ENCODE peak calls at places on chromosome 11, in eight cellular contexts. R is colonic mucosa, E is H9, B is fibroblast of mammary gland, Q is body of pancreas, X is pancreas, O is IMR-90, H is fibroblast of lung. T is an unnamed sample.

GRCh38 chr11:9461760-9462134 is 935 bp downstream of the ZNF143 start:
- DNase-seq in R (no peak), E (no peak), B (peak), Q (no peak), X (no peak), O (peak), H (peak), T (no peak)

GRCh38 chr11:20754957-20755356 is 85.6 kb downstream of the NELL1 start:
- DNase-seq in R (no peak), E (peak), B (no peak), Q (no peak), X (no peak), O (no peak), H (no peak), T (no peak)

GRCh38 chr11:11777897-11778296 is 63.9 kb upstream of the USP47 start:
- DNase-seq in R (no peak), E (no peak), B (no peak), Q (no peak), X (no peak), O (no peak), H (no peak), T (no peak)

GRCh38 chr11:16902182-16902581 is 112.0 kb downstream of the PLEKHA7 start:
- DNase-seq in R (no peak), E (no peak), B (no peak), Q (no peak), X (no peak), O (peak), H (peak), T (no peak)

GRCh38 chr11:68313574-68314202 is 1.3 kb downstream of the LRP5 start:
- DNase-seq in R (no peak), E (peak), B (peak), Q (no peak), X (no peak), O (peak), H (peak), T (no peak)

GRCh38 chr11:110712643-110713468 is 619 bp upstream of the ARHGAP20 start:
- DNase-seq in R (peak), E (peak), B (peak), Q (no peak), X (no peak), O (peak), H (peak), T (peak)

GRCh38 chr11:46895821-46896220 is 22.5 kb downstream of the LRP4 start:
- DNase-seq in R (no peak), E (no peak), B (no peak), Q (peak), X (peak), O (no peak), H (peak), T (peak)

GRCh38 chr11:10779086-10779485 is 28.0 kb downstream of the CTR9 start:
- DNase-seq in R (no peak), E (no peak), B (peak), Q (no peak), X (no peak), O (no peak), H (no peak), T (no peak)

GRCh38 chr11:123475478-123475877 is 45.4 kb downstream of the GRAMD1B start:
- DNase-seq in R (no peak), E (no peak), B (peak), Q (no peak), X (no peak), O (peak), H (peak), T (no peak)

GRCh38 chr11:116167706-116168458 is 604.9 kb downstream of the BUD13 start:
- DNase-seq in R (peak), E (no peak), B (no peak), Q (no peak), X (no peak), O (no peak), H (no peak), T (no peak)

GRCh38 chr11:69535928-69536327 is 54.5 kb downstream of the LINC01488 start:
- DNase-seq in R (no peak), E (no peak), B (no peak), Q (no peak), X (no peak), O (no peak), H (no peak), T (no peak)

GRCh38 chr11:61392991-61393595 is 706 bp downstream of the TMEM216 start:
- DNase-seq in R (peak), E (no peak), B (peak), Q (no peak), X (no peak), O (peak), H (peak), T (peak)

GRCh38 chr11:134957540-134958335 is 545.7 kb upstream of the B3GAT1 start:
- DNase-seq in R (no peak), E (no peak), B (no peak), Q (no peak), X (no peak), O (no peak), H (no peak), T (no peak)

GRCh38 chr11:35030716-35031213 is 108.2 kb upstream of the CD44 start:
- DNase-seq in R (no peak), E (no peak), B (peak), Q (no peak), X (no peak), O (peak), H (peak), T (peak)

GRCh38 chr11:25793637-25794036 is 538.3 kb upstream of the ANO3 start:
- DNase-seq in R (no peak), E (no peak), B (no peak), Q (no peak), X (no peak), O (no peak), H (no peak), T (no peak)

GRCh38 chr11:31997955-31998354 is 92.9 kb upstream of the RCN1 start:
- DNase-seq in R (no peak), E (no peak), B (no peak), Q (no peak), X (no peak), O (no peak), H (no peak), T (no peak)

GRCh38 chr11:17827006-17827405 is 92.4 kb downstream of the KCNC1 start:
- DNase-seq in R (no peak), E (no peak), B (no peak), Q (no peak), X (no peak), O (no peak), H (no peak), T (no peak)

GRCh38 chr11:99199336-99199735 is 178.6 kb downstream of the CNTN5 start:
- DNase-seq in R (no peak), E (no peak), B (peak), Q (no peak), X (no peak), O (no peak), H (peak), T (peak)

GRCh38 chr11:130585545-130585944 is 137.1 kb downstream of the ADAMTS15 start:
- DNase-seq in R (no peak), E (no peak), B (peak), Q (no peak), X (no peak), O (no peak), H (peak), T (no peak)

GRCh38 chr11:1906146-1906545 is 13.4 kb upstream of the TNNT3 start:
- DNase-seq in R (no peak), E (no peak), B (no peak), Q (no peak), X (no peak), O (no peak), H (no peak), T (no peak)

GRCh38 chr11:70281114-70281729 is 10.7 kb downstream of the PPFIA1 start:
- DNase-seq in R (no peak), E (no peak), B (peak), Q (no peak), X (no peak), O (peak), H (peak), T (no peak)

GRCh38 chr11:9947231-9947864 is 283.5 kb downstream of the SWAP70 start:
- DNase-seq in R (no peak), E (no peak), B (no peak), Q (no peak), X (no peak), O (no peak), H (no peak), T (no peak)

GRCh38 chr11:29208117-29208516 is 808.7 kb downstream of the KCNA4 start:
- DNase-seq in R (no peak), E (no peak), B (no peak), Q (no peak), X (no peak), O (peak), H (peak), T (no peak)

GRCh38 chr11:36356201-36356600 is 60.1 kb downstream of the PRR5L start:
- DNase-seq in R (peak), E (no peak), B (no peak), Q (no peak), X (no peak), O (no peak), H (peak), T (no peak)

GRCh38 chr11:71124127-71124526 is 128.2 kb downstream of the SHANK2 start:
- DNase-seq in R (no peak), E (no peak), B (no peak), Q (no peak), X (no peak), O (no peak), H (no peak), T (no peak)

GRCh38 chr11:121426476-121427454 is 25.3 kb upstream of the SORL1 start:
- DNase-seq in R (peak), E (peak), B (no peak), Q (no peak), X (no peak), O (no peak), H (no peak), T (peak)

DNA sequence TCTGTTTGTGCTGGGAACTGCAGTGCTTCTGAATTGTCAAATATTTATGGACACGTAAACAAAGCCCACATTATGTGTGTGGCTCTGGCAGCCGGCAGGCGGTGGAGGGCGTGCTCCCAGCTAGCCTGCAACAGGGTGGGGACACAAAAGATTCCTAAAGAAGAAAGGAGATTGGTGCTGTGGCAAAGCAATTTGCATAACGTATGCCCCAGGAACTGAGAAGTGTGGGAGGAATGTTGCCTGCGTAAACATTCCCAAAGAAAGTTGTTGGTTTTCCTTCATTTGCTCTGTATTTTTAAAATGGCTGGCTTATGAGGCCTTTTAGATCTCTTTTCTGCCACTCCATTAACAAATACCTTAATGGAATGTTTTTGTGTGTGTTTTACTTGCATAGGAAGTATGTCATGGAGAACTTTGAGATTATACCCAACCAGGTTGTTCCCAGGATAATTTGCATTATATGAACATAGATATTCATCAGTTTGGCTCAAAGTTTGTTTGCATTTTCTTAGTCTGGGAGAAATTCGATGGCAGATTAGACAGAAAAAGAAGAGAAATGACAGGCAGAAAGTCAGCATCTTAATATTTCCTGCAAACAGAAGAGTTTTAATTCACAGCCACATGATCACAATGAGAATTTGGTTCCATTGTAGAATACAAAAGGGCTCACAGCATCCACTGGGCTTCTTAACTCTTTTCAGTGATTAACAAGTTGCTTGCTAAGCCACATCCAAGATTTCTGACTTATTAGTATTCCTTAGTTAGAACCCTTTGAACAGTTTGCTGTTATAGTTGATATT is 41.8 kb upstream of the DLAT start:
- DNase-seq in R (peak), E (peak), B (no peak), Q (peak), X (peak), O (peak), H (peak), T (peak)
- TF ChIP-seq CTCF in R (no peak), E (peak), B (no peak), Q (peak), X (peak), O (no peak), H (no peak), T (no peak)

GRCh38 chr11:832529-833113 is at the start of gene CD151:
- DNase-seq in R (no peak), E (peak), B (no peak), Q (peak), X (no peak), O (peak), H (peak), T (peak)
- TF ChIP-seq CTCF in R (no peak), E (no peak), B (no peak), Q (no peak), X (no peak), O (no peak), H (no peak), T (no peak)

DNA sequence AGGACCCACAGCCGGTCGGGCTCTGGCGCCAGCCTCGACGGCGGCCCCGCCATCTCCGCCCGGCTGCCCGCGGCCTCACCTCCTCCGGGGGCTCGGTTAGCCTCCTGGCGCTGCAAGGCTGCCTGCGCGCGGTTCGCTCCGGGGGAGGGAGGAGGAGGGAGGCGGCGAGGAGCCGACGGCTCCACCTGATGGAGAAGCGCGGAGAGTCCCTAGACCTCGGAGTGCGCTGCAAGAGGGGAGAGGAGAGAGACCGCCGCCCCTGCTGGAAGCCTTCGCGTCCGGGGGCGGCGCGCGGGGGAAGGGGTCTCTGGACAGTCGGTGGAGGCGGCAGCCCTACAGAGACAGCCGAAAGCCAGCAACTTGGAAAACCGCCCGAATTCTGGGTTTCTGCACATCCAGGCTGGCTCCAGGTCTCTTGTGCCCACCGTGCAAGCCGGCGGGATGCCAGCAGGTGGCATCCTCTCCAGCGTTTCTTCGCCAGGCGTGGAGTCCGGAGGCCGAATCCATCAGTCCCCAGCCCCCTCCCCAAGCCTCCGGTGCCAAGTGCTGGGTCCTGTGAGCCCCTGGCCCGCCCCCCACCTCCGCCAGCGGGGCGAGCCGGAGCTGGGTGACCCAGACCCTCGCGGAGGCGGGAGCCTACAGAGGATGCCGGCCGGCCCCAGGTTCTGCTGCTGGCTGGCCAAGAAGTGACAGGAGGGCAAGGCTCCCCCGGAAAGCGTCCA is 2.9 kb upstream of the KIRREL3 start:
- DNase-seq in R (peak), E (peak), B (no peak), Q (no peak), X (peak), O (peak), H (peak), T (no peak)
- TF ChIP-seq CTCF in R (peak), E (peak), B (peak), Q (peak), X (peak), O (peak), H (peak), T (no peak)

GRCh38 chr11:120324932-120325810 is at the start of gene TLCD5:
- DNase-seq in R (no peak), E (peak), B (peak), Q (peak), X (peak), O (peak), H (peak), T (peak)
- TF ChIP-seq CTCF in R (no peak), E (peak), B (no peak), Q (no peak), X (no peak), O (peak), H (no peak), T (no peak)

GRCh38 chr11:78961186-78961782 is 386.6 kb upstream of the NARS2 start:
- DNase-seq in R (peak), E (peak), B (peak), Q (peak), X (no peak), O (peak), H (peak), T (peak)
- TF ChIP-seq CTCF in R (peak), E (peak), B (peak), Q (peak), X (peak), O (peak), H (peak), T (peak)

GRCh38 chr11:64181506-64182411 is 4.2 kb upstream of the STIP1 start:
- DNase-seq in R (peak), E (peak), B (peak), Q (peak), X (peak), O (peak), H (peak), T (peak)

GRCh38 chr11:64180871-64181270 is 5.1 kb upstream of the STIP1 start:
- DNase-seq in R (no peak), E (no peak), B (no peak), Q (no peak), X (no peak), O (no peak), H (no peak), T (no peak)

GRCh38 chr11:64183890-64184289 is 2.1 kb upstream of the STIP1 start:
- DNase-seq in R (no peak), E (no peak), B (no peak), Q (no peak), X (no peak), O (no peak), H (no peak), T (no peak)

GRCh38 chr11:64186205-64187165 is 514 bp downstream of the STIP1 start:
- DNase-seq in R (peak), E (no peak), B (no peak), Q (no peak), X (no peak), O (peak), H (peak), T (peak)

DNA sequence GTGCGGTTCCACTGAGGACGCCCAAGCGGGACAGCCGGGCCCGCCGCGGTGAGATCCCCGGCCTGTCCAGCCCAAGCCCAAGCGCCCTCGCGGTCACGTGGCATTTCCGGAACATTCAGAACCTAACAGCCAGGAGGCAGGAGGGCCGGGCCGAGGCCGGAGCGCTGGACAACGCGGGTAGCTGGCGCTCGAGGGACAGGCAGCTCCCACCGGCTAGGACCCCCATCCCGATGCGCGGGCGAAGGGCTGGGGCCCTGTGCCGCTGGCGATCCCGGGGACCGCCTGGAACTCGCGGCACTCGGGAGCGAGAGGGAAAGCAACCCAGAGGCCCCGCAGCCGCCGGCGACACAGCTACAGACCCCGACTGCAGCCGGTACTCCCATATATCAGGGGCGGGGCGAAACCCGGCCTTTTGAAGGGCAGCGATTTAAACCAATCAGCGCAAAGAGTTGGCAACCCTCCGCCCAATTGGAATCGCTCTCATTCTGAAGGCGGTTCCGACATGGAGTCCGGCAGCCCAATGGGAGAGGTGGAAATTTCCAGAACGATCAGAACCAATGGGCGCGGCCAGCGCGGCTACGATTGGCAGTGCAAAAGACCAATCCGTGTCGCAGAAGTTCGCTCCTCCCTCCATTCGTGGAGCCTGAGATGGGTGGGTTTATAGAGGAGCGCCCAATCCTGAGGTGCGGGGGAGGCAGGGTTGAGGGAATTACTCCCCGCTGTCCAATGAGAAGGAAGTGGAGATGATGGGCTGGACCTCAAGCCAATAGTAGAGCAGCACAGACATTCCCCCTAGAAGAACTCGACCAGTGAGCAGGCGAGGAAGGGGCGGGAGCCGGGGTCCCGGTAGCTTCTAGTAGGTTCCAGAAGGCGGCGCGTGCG is at the start of gene STIP1:
- DNase-seq in R (peak), E (peak), B (peak), Q (peak), X (peak), O (peak), H (peak), T (peak)
- TF ChIP-seq CTCF in R (no peak), E (peak), B (peak), Q (peak), X (peak), O (peak), H (peak), T (peak)

GRCh38 chr11:118929496-118930151 is 3.9 kb upstream of the BCL9L start:
- DNase-seq in R (peak), E (peak), B (peak), Q (peak), X (peak), O (peak), H (peak), T (peak)

GRCh38 chr11:118930152-118930712 is 4.5 kb upstream of the BCL9L start:
- DNase-seq in R (peak), E (peak), B (peak), Q (peak), X (peak), O (peak), H (peak), T (peak)

GRCh38 chr11:118928870-118929495 is 3.3 kb upstream of the BCL9L start:
- DNase-seq in R (peak), E (no peak), B (peak), Q (no peak), X (no peak), O (peak), H (peak), T (peak)

GRCh38 chr11:118928108-118928869 is 2.6 kb upstream of the BCL9L start:
- DNase-seq in R (peak), E (peak), B (peak), Q (peak), X (peak), O (peak), H (peak), T (peak)

DNA sequence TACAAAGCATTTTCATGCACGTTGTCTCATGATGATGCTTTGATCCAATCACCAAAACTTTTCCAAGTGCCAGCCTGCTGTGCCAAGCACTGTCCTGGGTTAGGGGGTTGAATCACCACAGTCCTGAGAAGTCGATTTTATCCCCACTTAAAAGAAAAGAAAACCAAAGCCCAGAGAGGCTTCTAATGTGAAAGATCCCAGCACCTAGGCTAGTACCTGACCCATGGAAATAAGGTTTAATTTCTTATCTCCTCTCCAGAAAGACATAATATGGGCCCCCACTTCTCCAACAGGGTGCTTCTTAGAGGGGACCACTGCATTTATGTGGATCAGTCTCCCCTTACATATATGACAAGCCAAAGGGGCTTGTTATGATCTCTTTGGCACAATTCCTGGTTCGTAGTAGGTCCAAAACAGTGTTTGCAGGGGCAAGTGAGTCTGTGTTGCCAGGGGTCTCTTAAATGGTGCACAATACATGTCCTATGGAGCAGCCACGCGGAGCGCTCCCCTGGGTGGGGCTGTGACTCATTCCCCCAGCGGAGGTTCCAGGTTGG is 1.9 kb upstream of the BCL9L start:
- DNase-seq in R (no peak), E (no peak), B (no peak), Q (no peak), X (no peak), O (no peak), H (no peak), T (no peak)
- TF ChIP-seq CTCF in R (no peak), E (no peak), B (no peak), Q (no peak), X (no peak), O (no peak), H (no peak), T (no peak)

T was measured in thyroid gland.